ENCODE peak calls at places on chromosomes 5 and 9, in four cellular contexts. K is K562, D is WTC11, V is HepG2. R is an unnamed sample.

GRCh38 chr5:23684103-23684502 is 176.7 kb downstream of the PRDM9 start:
- DNase-seq in D (no peak), V (no peak), K (no peak), R (no peak)

GRCh38 chr5:180018661-180019060 is 52.9 kb downstream of the RNF130 start:
- DNase-seq in D (no peak), V (no peak), K (no peak), R (no peak)

GRCh38 chr5:162274684-162275083 is 207.1 kb downstream of the GABRG2 start:
- DNase-seq in V (no peak), D (peak), K (no peak), R (no peak)

GRCh38 chr9:129885018-129885669 is 49.9 kb downstream of the USP20 start:
- DNase-seq in V (peak), D (peak), K (peak), R (peak)

GRCh38 chr5:141960449-141961323 is 2.7 kb upstream of the PCDH12 start:
- DNase-seq in K (peak), D (peak), V (peak), R (peak)

GRCh38 chr9:93949694-93950449 is 5.3 kb downstream of the BARX1 start:
- DNase-seq in D (no peak), K (peak), V (no peak), R (no peak)

GRCh38 chr5:40406426-40407211 is 273.1 kb upstream of the PTGER4 start:
- DNase-seq in K (no peak), D (no peak), V (peak), R (no peak)

GRCh38 chr9:137784046-137784445 is 93.5 kb upstream of the CACNA1B start:
- DNase-seq in K (peak), D (peak), V (no peak), R (peak)

GRCh38 chr5:127031147-127031862 is 947 bp upstream of the MARCHF3 start:
- DNase-seq in D (peak), K (no peak), V (no peak), R (peak)

GRCh38 chr9:89036383-89036782 is 45.1 kb downstream of the S1PR3 start:
- DNase-seq in K (no peak), D (no peak), V (no peak), R (no peak)

GRCh38 chr9:16866542-16866941 is 3.9 kb downstream of the BNC2 start:
- DNase-seq in D (no peak), V (no peak), K (no peak), R (no peak)
- TF ChIP-seq ELF4 in D (no peak), V (no peak), K (no peak), R (no peak)

GRCh38 chr5:148765061-148765460 is 61.4 kb upstream of the ADRB2 start:
- DNase-seq in K (no peak), D (no peak), V (no peak), R (no peak)
- TF ChIP-seq ELF4 in K (no peak), D (no peak), V (no peak), R (no peak)

GRCh38 chr9:95511232-95511951 is 5.4 kb downstream of the PTCH1 start:
- DNase-seq in V (peak), D (peak), K (peak), R (peak)
- TF ChIP-seq ELF4 in V (peak), D (no peak), K (no peak), R (no peak)

DNA sequence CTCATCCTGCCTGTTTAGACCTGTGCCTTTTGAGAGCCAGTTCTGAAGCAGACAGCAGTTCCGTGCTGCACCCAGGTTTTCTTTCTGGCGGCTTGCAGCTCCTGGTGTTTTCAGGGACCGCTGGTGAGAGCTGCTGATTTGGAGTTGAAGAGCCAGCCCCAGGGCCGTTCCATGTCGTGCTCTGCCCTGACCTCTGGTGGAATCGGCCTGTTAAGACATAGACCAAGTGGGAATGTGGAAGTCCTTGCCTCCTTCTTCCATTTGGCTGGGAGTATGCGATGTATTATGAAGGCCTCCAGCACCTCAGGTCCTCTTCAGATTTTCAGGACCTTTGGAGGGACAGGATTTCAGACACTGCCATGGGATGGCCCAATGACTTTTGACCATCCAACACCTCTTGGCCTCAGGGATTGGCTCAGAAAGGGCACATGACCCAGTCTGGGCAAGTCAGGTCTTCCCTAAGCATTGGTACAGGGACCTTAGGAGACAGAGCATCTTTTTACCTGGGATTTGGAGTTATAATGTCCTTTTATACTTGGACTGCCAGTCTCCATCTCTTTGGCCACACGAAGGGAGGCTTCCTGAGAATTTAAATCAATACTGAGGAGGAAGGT is 136.1 kb upstream of the CLINT1 start:
- DNase-seq in D (peak), V (peak), K (peak), R (peak)
- TF ChIP-seq ELF4 in D (no peak), V (no peak), K (no peak), R (no peak)

DNA sequence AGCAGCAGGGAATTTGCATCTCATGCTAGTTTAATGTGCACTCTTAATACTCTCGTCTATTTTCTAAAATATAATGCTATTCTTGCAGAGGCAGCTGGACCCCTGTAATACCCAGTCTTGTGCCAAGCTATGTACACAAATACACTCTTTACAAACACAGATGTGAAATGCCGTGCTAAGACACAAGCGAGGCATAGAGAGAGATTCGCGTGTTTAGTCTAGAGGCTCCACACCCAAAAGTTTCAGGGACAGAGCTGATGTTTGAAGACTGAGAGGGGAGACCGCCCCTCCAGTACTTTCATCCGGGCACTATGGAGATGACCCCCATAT is 1.2 kb downstream of the DPYSL3 start:
- DNase-seq in D (no peak), V (no peak), K (no peak), R (no peak)
- TF ChIP-seq ELF4 in D (no peak), V (no peak), K (no peak), R (no peak)

GRCh38 chr9:22528485-22528884 is 81.9 kb downstream of the DMRTA1 start:
- DNase-seq in K (no peak), D (no peak), V (no peak), R (no peak)
- TF ChIP-seq ELF4 in K (no peak), D (no peak), V (no peak), R (no peak)

GRCh38 chr5:157278319-157279037 is 12.6 kb downstream of the CYFIP2 start:
- DNase-seq in K (no peak), D (no peak), V (no peak), R (no peak)

GRCh38 chr5:157279605-157280239 is 13.8 kb downstream of the CYFIP2 start:
- DNase-seq in K (no peak), V (no peak), D (no peak), R (no peak)

GRCh38 chr5:157282150-157282549 is 16.2 kb downstream of the CYFIP2 start:
- DNase-seq in K (no peak), V (no peak), D (no peak), R (no peak)

GRCh38 chr5:157280511-157280910 is 14.6 kb downstream of the CYFIP2 start:
- DNase-seq in K (no peak), V (no peak), D (no peak), R (no peak)

GRCh38 chr5:157280927-157281326 is 15.0 kb downstream of the CYFIP2 start:
- DNase-seq in D (no peak), V (no peak), K (no peak), R (no peak)
- TF ChIP-seq ELF4 in D (no peak), V (no peak), K (no peak), R (no peak)

DNA sequence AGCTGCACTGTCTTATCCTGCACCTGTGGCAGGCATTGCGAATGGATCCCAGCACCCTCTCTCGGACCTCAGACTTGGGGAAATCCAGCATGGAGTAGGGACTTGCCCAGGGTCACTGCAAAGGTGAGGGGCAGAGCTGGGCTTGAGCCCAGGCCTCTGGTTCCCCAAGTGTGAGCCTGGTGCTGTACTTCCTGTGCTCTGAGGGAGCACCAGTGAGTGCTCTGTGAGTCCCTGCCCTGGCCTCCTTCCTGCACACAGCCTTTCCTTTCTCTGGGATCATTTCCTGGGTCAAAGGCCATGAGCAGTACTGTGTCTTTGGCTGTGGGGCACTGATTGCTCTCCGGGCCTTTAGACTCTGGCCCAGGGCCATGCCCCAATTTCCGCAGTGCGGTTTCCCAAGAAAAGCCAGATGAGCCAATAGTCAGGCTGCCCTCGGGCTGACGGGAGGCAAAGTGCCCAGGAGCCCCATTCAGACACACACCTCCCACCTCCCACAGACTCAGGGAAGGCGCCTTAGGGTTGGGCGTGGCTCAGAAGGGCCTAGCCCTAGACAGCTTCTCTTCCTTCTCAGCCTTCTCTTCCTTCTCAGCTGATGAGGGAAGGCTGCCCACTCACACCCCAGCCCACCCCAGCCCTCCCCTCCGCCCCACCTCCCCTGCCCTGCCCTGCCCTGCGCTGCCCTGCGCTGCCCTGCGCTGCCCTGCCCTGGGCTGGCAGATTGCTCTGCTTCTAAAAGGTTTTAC is 23.3 kb upstream of the TRIM14 start:
- DNase-seq in K (no peak), V (peak), D (no peak), R (no peak)
- TF ChIP-seq ELF4 in K (no peak), V (no peak), D (no peak), R (no peak)

R was measured in HEK293T.